ENCODE peak calls at places on chromosomes 6 and 20, in five cellular contexts. L is cardiac fibroblast, Q is aorta, M is NCI-H2029 treated with DMSO at 0.1 percent for 48 hours, W is SK-N-DZ. N is an unnamed sample.

GRCh38 chr20:20710847-20711315 is 1.6 kb downstream of the RALGAPA2 start:
- DNase-seq in L (no peak), Q (no peak), M (peak), W (no peak), N (no peak)

GRCh38 chr20:32536861-32537656 is 48.1 kb downstream of the NOL4L start:
- DNase-seq in L (no peak), Q (no peak), M (peak), W (no peak), N (no peak)

GRCh38 chr6:154605207-154605877 is 94.9 kb upstream of the CNKSR3 start:
- DNase-seq in L (no peak), Q (no peak), M (no peak), W (no peak), N (no peak)

GRCh38 chr20:60750909-60751308 is 501.2 kb upstream of the CDH4 start:
- DNase-seq in L (no peak), Q (no peak), M (no peak), W (no peak), N (no peak)

GRCh38 chr6:3380344-3381232 is 76.3 kb downstream of the SLC22A23 start:
- DNase-seq in L (no peak), Q (no peak), M (peak), W (no peak), N (no peak)

GRCh38 chr20:40659567-40659966 is 29.5 kb downstream of the MAFB start:
- DNase-seq in L (no peak), Q (no peak), M (no peak), W (no peak), N (no peak)

GRCh38 chr20:36307412-36308317 is 1.5 kb downstream of the DLGAP4 start:
- DNase-seq in L (no peak), Q (no peak), M (no peak), W (peak), N (no peak)

GRCh38 chr20:61940976-61941720 is 124.5 kb downstream of the TAF4 start:
- DNase-seq in L (no peak), Q (peak), M (no peak), W (no peak), N (no peak)

GRCh38 chr20:63591786-63592355 is 17.8 kb upstream of the HELZ2 start:
- DNase-seq in L (no peak), Q (peak), M (no peak), W (no peak), N (no peak)

GRCh38 chr6:30816791-30817739 is 67.3 kb upstream of the DDR1 start:
- DNase-seq in L (no peak), Q (peak), M (no peak), W (no peak), N (no peak)

GRCh38 chr6:107811591-107812218 is 12.4 kb downstream of the SCML4 start:
- DNase-seq in L (peak), Q (no peak), M (no peak), W (no peak), N (peak)

GRCh38 chr20:46694484-46694883 is 5.2 kb upstream of the TP53RK start:
- DNase-seq in L (peak), Q (no peak), M (peak), W (no peak), N (peak)

GRCh38 chr6:143592335-143592734 is 80.8 kb upstream of the FUCA2 start:
- DNase-seq in L (peak), Q (no peak), M (no peak), W (no peak), N (no peak)

GRCh38 chr20:19785886-19786285 is 27.8 kb downstream of the RIN2 start:
- DNase-seq in L (peak), Q (no peak), M (no peak), W (no peak), N (no peak)

N was measured in fibroblast of pulmonary artery.